ENCODE peak calls at places on chromosome 9, in eight cellular contexts. One of them, this sample, is unnamed.

GRCh38 chr9:36102742-36103495 is 33.6 kb upstream of the GLIPR2 start:
- DNase-seq in fibroblast of lung: peak
- DNase-seq in sigmoid colon: peak
- DNase-seq in A549: peak
- DNase-seq in GM23338: peak
- DNase-seq in fibroblast of pulmonary artery: peak
- DNase-seq in CD8-positive, alpha-beta T cell: peak
- DNase-seq in cardiac fibroblast: peak
- DNase-seq in this sample: no peak

GRCh38 chr9:86794356-86795046 is 152.8 kb downstream of the GAS1 start:
- DNase-seq in fibroblast of lung: peak
- DNase-seq in sigmoid colon: no peak
- DNase-seq in A549: no peak
- DNase-seq in GM23338: no peak
- DNase-seq in fibroblast of pulmonary artery: peak
- DNase-seq in CD8-positive, alpha-beta T cell: no peak
- DNase-seq in cardiac fibroblast: peak
- DNase-seq in this sample: no peak

GRCh38 chr9:124420991-124421543 is 5.8 kb upstream of the PSMB7 start:
- DNase-seq in fibroblast of lung: no peak
- DNase-seq in sigmoid colon: peak
- DNase-seq in A549: peak
- DNase-seq in GM23338: peak
- DNase-seq in fibroblast of pulmonary artery: peak
- DNase-seq in CD8-positive, alpha-beta T cell: no peak
- DNase-seq in cardiac fibroblast: no peak
- DNase-seq in this sample: no peak

GRCh38 chr9:33329996-33330395 is 39.7 kb downstream of the NFX1 start:
- DNase-seq in fibroblast of lung: peak
- DNase-seq in sigmoid colon: no peak
- DNase-seq in A549: peak
- DNase-seq in GM23338: no peak
- DNase-seq in fibroblast of pulmonary artery: peak
- DNase-seq in CD8-positive, alpha-beta T cell: no peak
- DNase-seq in cardiac fibroblast: peak
- DNase-seq in this sample: no peak

GRCh38 chr9:105455836-105456475 is 8.1 kb downstream of the FSD1L start:
- DNase-seq in fibroblast of lung: no peak
- DNase-seq in sigmoid colon: no peak
- DNase-seq in A549: no peak
- DNase-seq in GM23338: no peak
- DNase-seq in fibroblast of pulmonary artery: no peak
- DNase-seq in CD8-positive, alpha-beta T cell: no peak
- DNase-seq in cardiac fibroblast: no peak
- DNase-seq in this sample: no peak

GRCh38 chr9:127904888-127905728 is 5.7 kb upstream of the ST6GALNAC6 start:
- DNase-seq in fibroblast of lung: no peak
- DNase-seq in sigmoid colon: no peak
- DNase-seq in A549: no peak
- DNase-seq in GM23338: no peak
- DNase-seq in fibroblast of pulmonary artery: no peak
- DNase-seq in CD8-positive, alpha-beta T cell: peak
- DNase-seq in cardiac fibroblast: no peak
- DNase-seq in this sample: no peak

GRCh38 chr9:87195306-87195705 is 248.0 kb upstream of the GAS1 start:
- DNase-seq in fibroblast of lung: no peak
- DNase-seq in sigmoid colon: no peak
- DNase-seq in A549: no peak
- DNase-seq in GM23338: no peak
- DNase-seq in fibroblast of pulmonary artery: no peak
- DNase-seq in CD8-positive, alpha-beta T cell: no peak
- DNase-seq in cardiac fibroblast: peak
- DNase-seq in this sample: no peak

GRCh38 chr9:1721219-1721618 is 293.9 kb upstream of the SMARCA2 start:
- DNase-seq in fibroblast of lung: no peak
- DNase-seq in sigmoid colon: no peak
- DNase-seq in A549: no peak
- DNase-seq in GM23338: no peak
- DNase-seq in fibroblast of pulmonary artery: no peak
- DNase-seq in CD8-positive, alpha-beta T cell: no peak
- DNase-seq in cardiac fibroblast: no peak
- DNase-seq in this sample: no peak

GRCh38 chr9:11457809-11458785 is 845.3 kb upstream of the PTPRD start:
- DNase-seq in fibroblast of lung: no peak
- DNase-seq in sigmoid colon: no peak
- DNase-seq in A549: no peak
- DNase-seq in GM23338: peak
- DNase-seq in fibroblast of pulmonary artery: peak
- DNase-seq in CD8-positive, alpha-beta T cell: no peak
- DNase-seq in cardiac fibroblast: no peak
- DNase-seq in this sample: no peak

GRCh38 chr9:132410642-132411041 is 631 bp downstream of the CFAP77 start:
- DNase-seq in fibroblast of lung: no peak
- DNase-seq in sigmoid colon: no peak
- DNase-seq in A549: no peak
- DNase-seq in GM23338: no peak
- DNase-seq in fibroblast of pulmonary artery: no peak
- DNase-seq in CD8-positive, alpha-beta T cell: no peak
- DNase-seq in cardiac fibroblast: no peak
- DNase-seq in this sample: no peak
- H3K4me3 ChIP-seq in fibroblast of lung: no peak
- H3K4me3 ChIP-seq in sigmoid colon: peak
- H3K4me3 ChIP-seq in A549: peak
- H3K4me3 ChIP-seq in GM23338: peak
- H3K4me3 ChIP-seq in fibroblast of pulmonary artery: peak
- H3K4me3 ChIP-seq in CD8-positive, alpha-beta T cell: peak
- H3K4me3 ChIP-seq in cardiac fibroblast: peak
- H3K4me3 ChIP-seq in this sample: no peak

DNA sequence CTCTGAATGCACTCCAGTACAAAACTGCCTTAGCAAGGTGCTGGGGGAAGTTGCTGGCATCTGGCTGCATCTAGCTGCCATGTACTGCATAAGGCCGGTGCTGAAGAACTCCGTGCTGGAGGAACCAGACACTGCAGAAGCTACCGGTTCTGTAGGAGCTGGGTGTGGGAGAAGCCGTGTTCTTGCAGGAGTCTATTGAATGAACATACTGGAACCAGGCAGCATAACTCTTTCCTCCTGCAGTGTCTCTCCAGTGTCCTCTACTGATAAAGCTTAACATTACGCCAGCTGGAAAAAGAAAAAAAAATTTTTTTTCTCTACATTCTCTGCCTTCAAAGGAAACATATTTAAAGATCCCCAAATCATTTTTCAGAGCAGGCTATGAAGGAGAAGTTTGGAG is 38.5 kb downstream of the VPS13A start:
- DNase-seq in fibroblast of lung: peak
- DNase-seq in sigmoid colon: no peak
- DNase-seq in A549: peak
- DNase-seq in GM23338: peak
- DNase-seq in fibroblast of pulmonary artery: peak
- DNase-seq in CD8-positive, alpha-beta T cell: no peak
- DNase-seq in cardiac fibroblast: peak
- DNase-seq in this sample: no peak
- TF ChIP-seq CTCF in fibroblast of lung: peak
- TF ChIP-seq CTCF in sigmoid colon: no peak
- TF ChIP-seq CTCF in A549: peak
- TF ChIP-seq CTCF in GM23338: peak
- TF ChIP-seq CTCF in fibroblast of pulmonary artery: peak
- TF ChIP-seq CTCF in CD8-positive, alpha-beta T cell: no peak
- TF ChIP-seq CTCF in cardiac fibroblast: peak
- TF ChIP-seq CTCF in this sample: peak

DNA sequence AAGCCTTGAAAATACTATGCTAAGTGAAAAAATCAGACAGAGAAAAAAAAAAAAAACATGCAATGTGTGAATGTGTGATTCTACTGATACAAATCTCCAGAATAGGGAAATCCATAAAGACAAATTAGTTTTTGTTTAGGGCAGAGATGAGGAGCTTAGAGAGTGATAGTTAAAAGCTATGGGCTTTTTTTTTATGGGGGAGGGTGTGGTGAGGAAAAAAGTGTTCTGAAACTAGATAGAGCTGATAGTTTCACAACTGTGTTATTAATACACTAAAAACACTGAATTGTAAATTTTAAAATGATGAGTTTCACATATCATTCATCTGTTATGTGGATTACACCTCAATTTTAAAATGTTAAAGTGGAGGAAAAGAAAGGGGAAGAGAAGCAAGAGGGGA is 228.3 kb upstream of the ZNF462 start:
- DNase-seq in fibroblast of lung: no peak
- DNase-seq in sigmoid colon: no peak
- DNase-seq in A549: no peak
- DNase-seq in GM23338: no peak
- DNase-seq in fibroblast of pulmonary artery: no peak
- DNase-seq in CD8-positive, alpha-beta T cell: no peak
- DNase-seq in cardiac fibroblast: no peak
- DNase-seq in this sample: no peak
- H3K4me3 ChIP-seq in fibroblast of lung: no peak
- H3K4me3 ChIP-seq in sigmoid colon: no peak
- H3K4me3 ChIP-seq in A549: no peak
- H3K4me3 ChIP-seq in GM23338: no peak
- H3K4me3 ChIP-seq in fibroblast of pulmonary artery: no peak
- H3K4me3 ChIP-seq in CD8-positive, alpha-beta T cell: no peak
- H3K4me3 ChIP-seq in cardiac fibroblast: no peak
- H3K4me3 ChIP-seq in this sample: no peak

DNA sequence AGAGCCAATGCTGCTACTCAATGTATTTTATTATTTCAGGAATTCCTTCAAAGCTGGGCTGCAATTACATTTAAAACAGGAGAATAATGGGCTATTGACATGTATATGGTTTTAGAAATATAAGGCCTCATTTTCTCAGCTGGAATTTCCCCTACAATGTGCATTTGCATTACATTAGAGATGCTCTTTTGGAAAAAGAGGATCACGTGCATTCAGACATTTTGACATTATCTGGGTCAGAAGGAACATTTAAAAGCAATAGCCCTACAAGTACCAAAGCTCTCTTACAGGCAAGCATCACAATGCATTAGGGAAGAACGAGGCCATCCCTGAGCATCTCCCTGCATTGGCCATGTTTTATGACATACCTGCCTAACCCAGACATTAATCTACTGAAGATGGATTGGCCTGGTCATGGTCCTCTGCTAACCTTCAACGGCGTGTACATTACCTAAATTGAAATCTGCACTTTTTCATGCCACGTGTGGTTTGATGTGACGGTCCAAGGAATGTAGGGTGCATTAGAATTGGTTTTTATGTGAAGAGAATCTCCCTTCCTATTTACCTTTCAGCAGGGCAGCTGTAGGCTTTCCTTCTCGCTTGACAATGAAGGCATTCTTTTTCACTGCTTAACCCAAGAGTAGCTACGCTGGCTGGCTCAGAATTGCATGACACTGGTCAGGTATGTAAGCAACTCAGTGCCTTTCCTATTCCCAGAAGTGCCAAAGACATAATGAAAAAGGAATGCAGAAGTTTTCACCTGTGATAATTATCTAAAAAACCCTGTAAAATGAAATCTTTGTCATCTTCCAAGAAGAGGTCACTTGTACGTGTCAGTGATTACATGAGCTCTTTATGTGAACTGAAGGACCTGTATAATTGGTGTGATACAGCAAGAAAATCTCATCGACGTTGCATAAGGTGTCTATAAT is 212.3 kb upstream of the MPDZ start:
- DNase-seq in fibroblast of lung: no peak
- DNase-seq in sigmoid colon: no peak
- DNase-seq in A549: no peak
- DNase-seq in GM23338: peak
- DNase-seq in fibroblast of pulmonary artery: no peak
- DNase-seq in CD8-positive, alpha-beta T cell: no peak
- DNase-seq in cardiac fibroblast: no peak
- DNase-seq in this sample: no peak
- TF ChIP-seq CTCF in fibroblast of lung: no peak
- TF ChIP-seq CTCF in sigmoid colon: no peak
- TF ChIP-seq CTCF in A549: no peak
- TF ChIP-seq CTCF in GM23338: no peak
- TF ChIP-seq CTCF in fibroblast of pulmonary artery: no peak
- TF ChIP-seq CTCF in CD8-positive, alpha-beta T cell: no peak
- TF ChIP-seq CTCF in cardiac fibroblast: no peak
- TF ChIP-seq CTCF in this sample: no peak

DNA sequence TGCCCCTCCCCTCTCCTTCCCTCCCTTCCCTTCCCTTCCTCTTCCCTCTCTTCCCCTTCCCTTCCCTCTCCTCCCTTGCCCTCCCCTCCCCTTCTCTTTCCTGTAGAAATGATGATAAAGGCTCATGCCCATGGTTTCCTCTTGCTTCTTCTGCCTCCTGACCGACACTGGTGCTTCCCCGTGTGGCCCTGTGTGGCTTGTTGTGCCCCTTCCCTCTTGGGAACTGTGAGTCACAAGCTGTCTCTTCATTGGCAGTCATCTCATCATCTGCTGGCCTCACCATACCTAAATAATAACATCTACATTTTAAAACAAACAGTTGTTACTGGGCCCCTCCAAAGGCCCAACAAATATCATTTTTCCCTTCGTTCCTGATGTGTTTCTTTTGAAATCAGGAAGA is 11.7 kb upstream of the CARNMT1 start:
- DNase-seq in fibroblast of lung: no peak
- DNase-seq in sigmoid colon: no peak
- DNase-seq in A549: no peak
- DNase-seq in GM23338: no peak
- DNase-seq in fibroblast of pulmonary artery: no peak
- DNase-seq in CD8-positive, alpha-beta T cell: no peak
- DNase-seq in cardiac fibroblast: no peak
- DNase-seq in this sample: no peak
- H3K4me3 ChIP-seq in fibroblast of lung: no peak
- H3K4me3 ChIP-seq in sigmoid colon: no peak
- H3K4me3 ChIP-seq in A549: no peak
- H3K4me3 ChIP-seq in GM23338: no peak
- H3K4me3 ChIP-seq in fibroblast of pulmonary artery: no peak
- H3K4me3 ChIP-seq in CD8-positive, alpha-beta T cell: no peak
- H3K4me3 ChIP-seq in cardiac fibroblast: no peak
- H3K4me3 ChIP-seq in this sample: no peak

GRCh38 chr9:19642256-19642655 is 146.6 kb downstream of the SLC24A2 start:
- DNase-seq in fibroblast of lung: no peak
- DNase-seq in sigmoid colon: no peak
- DNase-seq in A549: no peak
- DNase-seq in GM23338: no peak
- DNase-seq in fibroblast of pulmonary artery: peak
- DNase-seq in CD8-positive, alpha-beta T cell: no peak
- DNase-seq in cardiac fibroblast: no peak
- DNase-seq in this sample: no peak
- TF ChIP-seq CTCF in fibroblast of lung: no peak
- TF ChIP-seq CTCF in sigmoid colon: no peak
- TF ChIP-seq CTCF in A549: no peak
- TF ChIP-seq CTCF in GM23338: no peak
- TF ChIP-seq CTCF in fibroblast of pulmonary artery: no peak
- TF ChIP-seq CTCF in CD8-positive, alpha-beta T cell: no peak
- TF ChIP-seq CTCF in cardiac fibroblast: no peak
- TF ChIP-seq CTCF in this sample: no peak

DNA sequence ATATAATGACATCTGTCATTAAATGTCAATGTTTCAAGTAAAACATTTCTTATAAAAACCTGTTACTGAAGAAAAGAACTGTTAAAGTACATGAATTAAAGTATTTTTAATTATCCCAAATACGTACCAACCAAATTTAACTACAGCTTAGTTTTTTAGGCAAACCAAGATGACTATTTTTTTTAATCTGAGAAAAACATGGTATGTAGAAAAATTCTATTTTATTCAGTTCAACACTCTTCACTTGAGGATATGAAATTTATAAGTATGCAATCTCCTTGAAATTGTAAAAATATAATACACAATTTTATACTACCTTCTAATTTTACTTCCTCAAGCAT is 75.3 kb upstream of the IFNE start:
- DNase-seq in fibroblast of lung: no peak
- DNase-seq in sigmoid colon: no peak
- DNase-seq in A549: no peak
- DNase-seq in GM23338: no peak
- DNase-seq in fibroblast of pulmonary artery: no peak
- DNase-seq in CD8-positive, alpha-beta T cell: no peak
- DNase-seq in cardiac fibroblast: peak
- DNase-seq in this sample: no peak
- H3K4me3 ChIP-seq in fibroblast of lung: peak
- H3K4me3 ChIP-seq in sigmoid colon: no peak
- H3K4me3 ChIP-seq in A549: peak
- H3K4me3 ChIP-seq in GM23338: peak
- H3K4me3 ChIP-seq in fibroblast of pulmonary artery: peak
- H3K4me3 ChIP-seq in CD8-positive, alpha-beta T cell: no peak
- H3K4me3 ChIP-seq in cardiac fibroblast: peak
- H3K4me3 ChIP-seq in this sample: peak

This sample was measured in AG09309.